ENCODE peak calls at places on chromosomes 6 and 20, in five cellular contexts. One of them, this sample, is unnamed.

GRCh38 chr6:27241443-27241842 is 6.1 kb upstream of the PRSS16 start:
- DNase-seq in coronary artery: no peak
- DNase-seq in fibroblast of lung: no peak
- DNase-seq in progenitor cell of endocrine pancreas: no peak
- DNase-seq in Peyer's patch: no peak
- DNase-seq in this sample: no peak

GRCh38 chr6:31826793-31827285 is 699 bp upstream of the HSPA1B start:
- DNase-seq in progenitor cell of endocrine pancreas: no peak
- DNase-seq in fibroblast of lung: peak
- DNase-seq in coronary artery: peak
- DNase-seq in Peyer's patch: peak
- DNase-seq in this sample: peak

GRCh38 chr6:17002123-17002522 is 99.7 kb upstream of the STMND1 start:
- DNase-seq in fibroblast of lung: no peak
- DNase-seq in coronary artery: no peak
- DNase-seq in progenitor cell of endocrine pancreas: no peak
- DNase-seq in Peyer's patch: no peak
- DNase-seq in this sample: no peak

GRCh38 chr20:2603816-2604505 is 48.5 kb upstream of the NOP56 start:
- DNase-seq in fibroblast of lung: no peak
- DNase-seq in Peyer's patch: no peak
- DNase-seq in coronary artery: no peak
- DNase-seq in progenitor cell of endocrine pancreas: no peak
- DNase-seq in this sample: no peak

GRCh38 chr6:79403525-79403924 is 133.7 kb downstream of the LCA5 start:
- DNase-seq in progenitor cell of endocrine pancreas: no peak
- DNase-seq in coronary artery: no peak
- DNase-seq in Peyer's patch: no peak
- DNase-seq in fibroblast of lung: no peak
- DNase-seq in this sample: no peak

GRCh38 chr6:90374201-90374600 is 77.6 kb upstream of the BACH2 start:
- DNase-seq in Peyer's patch: no peak
- DNase-seq in coronary artery: no peak
- DNase-seq in fibroblast of lung: no peak
- DNase-seq in progenitor cell of endocrine pancreas: no peak
- DNase-seq in this sample: no peak

GRCh38 chr6:118083711-118084110 is 176.6 kb downstream of the SLC35F1 start:
- DNase-seq in fibroblast of lung: no peak
- DNase-seq in coronary artery: no peak
- DNase-seq in Peyer's patch: no peak
- DNase-seq in progenitor cell of endocrine pancreas: no peak
- DNase-seq in this sample: no peak

GRCh38 chr20:51233345-51233744 is 210.4 kb upstream of the KCNG1 start:
- DNase-seq in progenitor cell of endocrine pancreas: no peak
- DNase-seq in Peyer's patch: no peak
- DNase-seq in fibroblast of lung: no peak
- DNase-seq in coronary artery: no peak
- DNase-seq in this sample: no peak

GRCh38 chr20:50464026-50464724 is 46.0 kb upstream of the PTPN1 start:
- DNase-seq in fibroblast of lung: peak
- DNase-seq in Peyer's patch: peak
- DNase-seq in coronary artery: peak
- DNase-seq in progenitor cell of endocrine pancreas: peak
- DNase-seq in this sample: no peak

GRCh38 chr6:14804001-14804401 is 441.9 kb upstream of the JARID2 start:
- DNase-seq in coronary artery: no peak
- DNase-seq in progenitor cell of endocrine pancreas: no peak
- DNase-seq in Peyer's patch: no peak
- DNase-seq in fibroblast of lung: no peak
- DNase-seq in this sample: no peak

GRCh38 chr6:89032599-89032998 is 48.0 kb upstream of the PNRC1 start:
- DNase-seq in Peyer's patch: no peak
- DNase-seq in coronary artery: no peak
- DNase-seq in progenitor cell of endocrine pancreas: no peak
- DNase-seq in fibroblast of lung: no peak
- DNase-seq in this sample: no peak
- TF ChIP-seq CTCF in Peyer's patch: peak
- TF ChIP-seq CTCF in coronary artery: no peak
- TF ChIP-seq CTCF in progenitor cell of endocrine pancreas: no peak
- TF ChIP-seq CTCF in fibroblast of lung: peak
- TF ChIP-seq CTCF in this sample: no peak

GRCh38 chr20:45822863-45823262 is 4.2 kb downstream of the TNNC2 start:
- DNase-seq in fibroblast of lung: no peak
- DNase-seq in coronary artery: no peak
- DNase-seq in Peyer's patch: peak
- DNase-seq in progenitor cell of endocrine pancreas: no peak
- DNase-seq in this sample: no peak

GRCh38 chr20:45821942-45822341 is 5.2 kb downstream of the TNNC2 start:
- DNase-seq in fibroblast of lung: no peak
- DNase-seq in Peyer's patch: no peak
- DNase-seq in progenitor cell of endocrine pancreas: no peak
- DNase-seq in coronary artery: no peak
- DNase-seq in this sample: no peak

GRCh38 chr20:45826381-45827019 is 612 bp downstream of the TNNC2 start:
- DNase-seq in Peyer's patch: no peak
- DNase-seq in fibroblast of lung: no peak
- DNase-seq in progenitor cell of endocrine pancreas: no peak
- DNase-seq in coronary artery: no peak
- DNase-seq in this sample: no peak

GRCh38 chr20:45827030-45827652 is at the start of gene TNNC2:
- DNase-seq in fibroblast of lung: no peak
- DNase-seq in progenitor cell of endocrine pancreas: no peak
- DNase-seq in Peyer's patch: no peak
- DNase-seq in coronary artery: no peak
- DNase-seq in this sample: no peak

DNA sequence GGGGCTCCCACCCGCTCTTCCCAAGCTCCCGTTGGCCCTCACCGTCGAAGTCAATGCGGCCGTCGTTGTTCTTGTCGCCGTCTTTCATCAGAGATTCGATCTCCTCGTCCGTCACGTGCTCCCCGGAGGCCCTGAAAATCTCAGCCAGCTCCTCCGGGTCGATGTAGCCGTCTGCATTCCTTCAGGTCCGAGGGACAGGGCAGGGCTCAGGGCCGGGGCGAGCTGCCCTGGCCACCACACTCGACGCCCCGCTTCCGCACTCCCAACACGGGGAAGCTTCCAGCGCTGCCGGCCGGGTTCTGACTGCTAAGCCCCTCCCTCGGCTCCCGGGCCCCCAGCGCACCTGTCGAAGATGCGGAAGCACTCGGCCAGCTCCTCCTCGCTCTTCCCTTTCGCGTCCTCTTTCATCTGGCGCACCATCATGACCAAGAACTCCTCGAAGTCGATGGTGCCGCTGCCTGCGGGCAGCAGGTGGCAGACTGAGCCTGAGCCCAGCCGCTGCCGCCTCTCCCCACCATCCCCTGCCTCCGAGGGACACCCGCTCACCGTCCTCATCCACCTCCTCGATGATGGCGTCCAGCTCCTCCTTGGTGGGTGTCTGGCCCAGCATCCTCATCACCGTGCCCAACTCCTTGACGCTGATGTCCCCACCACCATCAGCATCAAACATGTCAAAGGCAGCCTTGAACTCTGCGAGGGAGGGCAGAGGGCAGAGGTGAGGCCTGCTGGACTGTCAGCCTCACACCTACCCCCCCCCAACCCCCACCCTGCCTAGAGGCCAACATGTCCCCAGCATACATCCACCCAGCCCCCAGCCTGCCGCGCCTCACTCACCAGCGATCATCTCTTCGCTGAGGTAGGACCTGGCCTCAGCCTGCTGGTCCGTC is 2.9 kb downstream of the TNNC2 start:
- DNase-seq in coronary artery: no peak
- DNase-seq in fibroblast of lung: peak
- DNase-seq in Peyer's patch: peak
- DNase-seq in progenitor cell of endocrine pancreas: peak
- DNase-seq in this sample: peak
- TF ChIP-seq CTCF in coronary artery: peak
- TF ChIP-seq CTCF in fibroblast of lung: peak
- TF ChIP-seq CTCF in Peyer's patch: peak
- TF ChIP-seq CTCF in progenitor cell of endocrine pancreas: peak
- TF ChIP-seq CTCF in this sample: no peak

DNA sequence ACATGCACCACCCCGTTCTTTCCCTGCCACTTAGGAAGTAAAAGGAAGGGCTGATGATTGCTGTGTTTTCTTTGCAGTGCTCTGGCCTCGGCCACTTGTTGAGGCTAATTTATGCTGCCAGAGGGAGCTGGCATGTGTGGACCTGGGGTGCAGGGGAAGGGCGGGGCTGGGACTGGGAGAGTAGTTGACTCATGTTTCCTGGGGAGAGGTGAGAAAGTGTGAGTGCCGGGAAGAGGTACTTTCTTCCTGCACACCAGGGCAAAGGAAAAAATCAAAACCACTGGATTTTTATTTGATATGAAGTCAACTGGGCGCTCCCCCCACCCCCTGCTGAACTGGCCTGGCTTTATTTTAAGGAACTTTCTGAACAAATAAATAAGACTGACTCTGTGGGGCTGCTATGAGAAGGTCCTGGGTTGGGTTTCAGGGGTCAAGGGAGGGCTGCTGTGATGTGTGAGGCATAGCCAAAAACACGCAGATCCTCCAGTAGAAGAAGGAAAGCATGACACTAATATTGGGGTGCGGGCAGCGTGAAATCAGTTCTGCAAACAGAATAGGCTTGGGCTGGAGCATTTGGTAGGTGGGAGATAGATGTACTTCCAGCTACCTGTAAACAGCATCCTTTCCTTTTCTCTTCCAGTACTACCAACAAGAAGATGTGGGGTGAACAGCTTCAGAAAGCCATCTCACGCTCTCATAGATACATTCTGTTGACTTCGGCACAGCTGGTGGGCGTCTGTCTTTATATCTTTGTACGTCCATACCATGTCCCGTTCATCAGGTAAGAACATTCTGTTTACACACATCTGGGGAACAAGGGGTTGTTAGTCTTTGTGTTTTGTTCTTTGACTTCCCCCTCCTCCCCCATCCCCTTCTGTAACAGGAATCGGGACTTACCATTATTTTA is 87.5 kb downstream of the SYNJ2 start:
- DNase-seq in Peyer's patch: peak
- DNase-seq in coronary artery: peak
- DNase-seq in progenitor cell of endocrine pancreas: no peak
- DNase-seq in fibroblast of lung: peak
- DNase-seq in this sample: peak
- TF ChIP-seq CTCF in Peyer's patch: no peak
- TF ChIP-seq CTCF in coronary artery: no peak
- TF ChIP-seq CTCF in progenitor cell of endocrine pancreas: no peak
- TF ChIP-seq CTCF in fibroblast of lung: no peak
- TF ChIP-seq CTCF in this sample: no peak

DNA sequence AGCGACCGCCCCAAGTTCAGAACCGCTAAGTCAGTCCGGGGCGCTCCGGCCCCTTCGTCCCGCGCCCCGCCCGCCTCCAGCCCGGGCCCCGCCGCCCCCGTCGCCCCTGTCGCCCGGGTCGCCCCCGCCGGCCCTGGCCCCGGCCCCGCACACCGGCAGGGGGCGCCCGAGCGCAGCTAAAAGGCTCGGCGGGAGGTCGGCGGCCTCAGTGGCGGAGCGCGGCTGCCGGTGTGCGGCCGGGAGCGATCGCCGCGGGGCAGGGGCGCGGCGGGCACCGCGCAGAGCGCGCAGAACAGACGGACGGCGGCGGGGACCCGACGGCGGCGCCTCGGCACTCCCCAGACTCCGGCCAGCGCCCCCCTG is at the start of gene FNDC1:
- DNase-seq in coronary artery: no peak
- DNase-seq in Peyer's patch: no peak
- DNase-seq in fibroblast of lung: no peak
- DNase-seq in progenitor cell of endocrine pancreas: peak
- DNase-seq in this sample: no peak
- TF ChIP-seq CTCF in coronary artery: no peak
- TF ChIP-seq CTCF in Peyer's patch: no peak
- TF ChIP-seq CTCF in fibroblast of lung: no peak
- TF ChIP-seq CTCF in progenitor cell of endocrine pancreas: peak
- TF ChIP-seq CTCF in this sample: no peak

GRCh38 chr20:14632906-14633305 is 295.5 kb upstream of the FLRT3 start:
- DNase-seq in progenitor cell of endocrine pancreas: no peak
- DNase-seq in fibroblast of lung: no peak
- DNase-seq in Peyer's patch: no peak
- DNase-seq in coronary artery: no peak
- DNase-seq in this sample: no peak
- TF ChIP-seq CTCF in progenitor cell of endocrine pancreas: no peak
- TF ChIP-seq CTCF in fibroblast of lung: no peak
- TF ChIP-seq CTCF in Peyer's patch: no peak
- TF ChIP-seq CTCF in coronary artery: no peak
- TF ChIP-seq CTCF in this sample: no peak

This sample was measured in left lung.